ENCODE peak calls at places on chromosomes 11 and 22, in six cellular contexts. One of them, this sample, is unnamed.

GRCh38 chr22:34998921-34999320 is 67.0 kb upstream of the ISX start:
- DNase-seq in heart left ventricle: no peak
- DNase-seq in gastrocnemius medialis: no peak
- DNase-seq in stomach: no peak
- DNase-seq in HL-60: no peak
- DNase-seq in tibial artery: no peak
- DNase-seq in this sample: no peak

GRCh38 chr11:34052608-34053160 is 1.2 kb downstream of the CAPRIN1 start:
- DNase-seq in stomach: peak; percentile 29
- DNase-seq in gastrocnemius medialis: peak; percentile 4
- DNase-seq in HL-60: peak; percentile 15
- DNase-seq in heart left ventricle: peak; percentile 31
- DNase-seq in tibial artery: peak; percentile 70
- DNase-seq in this sample: peak; percentile 40

GRCh38 chr22:48743601-48744282 is 1083.9 kb downstream of the BRD1 start:
- DNase-seq in gastrocnemius medialis: no peak
- DNase-seq in HL-60: no peak
- DNase-seq in tibial artery: no peak
- DNase-seq in heart left ventricle: no peak
- DNase-seq in stomach: peak; percentile 18
- DNase-seq in this sample: no peak

GRCh38 chr11:69298778-69299461 is 5.0 kb downstream of the MYEOV start:
- DNase-seq in tibial artery: no peak
- DNase-seq in stomach: no peak
- DNase-seq in heart left ventricle: no peak
- DNase-seq in HL-60: no peak
- DNase-seq in gastrocnemius medialis: no peak
- DNase-seq in this sample: no peak

GRCh38 chr11:75931124-75931523 is 116.1 kb downstream of the UVRAG start:
- DNase-seq in HL-60: no peak
- DNase-seq in heart left ventricle: no peak
- DNase-seq in stomach: no peak
- DNase-seq in tibial artery: no peak
- DNase-seq in gastrocnemius medialis: no peak
- DNase-seq in this sample: no peak

GRCh38 chr22:29641052-29641780 is 37.8 kb downstream of the NF2 start:
- DNase-seq in gastrocnemius medialis: no peak
- DNase-seq in HL-60: no peak
- DNase-seq in tibial artery: no peak
- DNase-seq in heart left ventricle: no peak
- DNase-seq in stomach: no peak
- DNase-seq in this sample: no peak

GRCh38 chr11:63760487-63761079 is 8.0 kb downstream of the ZFTA start:
- DNase-seq in HL-60: no peak
- DNase-seq in stomach: no peak
- DNase-seq in heart left ventricle: no peak
- DNase-seq in tibial artery: no peak
- DNase-seq in gastrocnemius medialis: no peak
- DNase-seq in this sample: no peak

GRCh38 chr22:40187389-40187788 is 9.7 kb downstream of the TNRC6B start:
- DNase-seq in tibial artery: no peak
- DNase-seq in stomach: no peak
- DNase-seq in gastrocnemius medialis: no peak
- DNase-seq in heart left ventricle: no peak
- DNase-seq in HL-60: no peak
- DNase-seq in this sample: no peak

GRCh38 chr11:24609778-24610177 is 112.9 kb downstream of the LUZP2 start:
- DNase-seq in tibial artery: no peak
- DNase-seq in gastrocnemius medialis: no peak
- DNase-seq in heart left ventricle: no peak
- DNase-seq in HL-60: no peak
- DNase-seq in stomach: no peak
- DNase-seq in this sample: no peak

GRCh38 chr22:30178180-30179126 is 68.1 kb downstream of the LIF start:
- DNase-seq in gastrocnemius medialis: no peak
- DNase-seq in HL-60: no peak
- DNase-seq in tibial artery: no peak
- DNase-seq in stomach: no peak
- DNase-seq in heart left ventricle: no peak
- DNase-seq in this sample: peak; percentile 73

GRCh38 chr11:65133724-65134123 is 595 bp downstream of the SYVN1 start:
- DNase-seq in gastrocnemius medialis: no peak
- DNase-seq in HL-60: no peak
- DNase-seq in heart left ventricle: no peak
- DNase-seq in stomach: peak; percentile 46
- DNase-seq in tibial artery: peak; percentile 75
- DNase-seq in this sample: no peak

GRCh38 chr11:65290448-65291165 is 24.1 kb upstream of the CDC42EP2 start:
- DNase-seq in stomach: peak; percentile 77
- DNase-seq in heart left ventricle: peak; percentile 95
- DNase-seq in gastrocnemius medialis: peak; percentile 87
- DNase-seq in HL-60: peak; percentile 96
- DNase-seq in tibial artery: peak; percentile 94
- DNase-seq in this sample: no peak

GRCh38 chr11:1390603-1391164 is 950 bp downstream of the BRSK2 start:
- DNase-seq in stomach: no peak
- DNase-seq in gastrocnemius medialis: no peak
- DNase-seq in HL-60: no peak
- DNase-seq in heart left ventricle: peak; percentile 48
- DNase-seq in tibial artery: no peak
- DNase-seq in this sample: no peak

GRCh38 chr11:87236368-87236767 is 198.6 kb downstream of the TMEM135 start:
- DNase-seq in HL-60: no peak
- DNase-seq in gastrocnemius medialis: no peak
- DNase-seq in heart left ventricle: no peak
- DNase-seq in tibial artery: no peak
- DNase-seq in stomach: no peak
- DNase-seq in this sample: no peak

GRCh38 chr11:47950396-47950795 is 30.0 kb upstream of the PTPRJ start:
- DNase-seq in heart left ventricle: no peak
- DNase-seq in stomach: no peak
- DNase-seq in tibial artery: no peak
- DNase-seq in gastrocnemius medialis: no peak
- DNase-seq in HL-60: no peak
- DNase-seq in this sample: peak; percentile 93

GRCh38 chr11:95922099-95922498 is 1.8 kb downstream of the MTMR2 start:
- DNase-seq in heart left ventricle: no peak
- DNase-seq in tibial artery: no peak
- DNase-seq in stomach: no peak
- DNase-seq in HL-60: peak; percentile 14
- DNase-seq in gastrocnemius medialis: no peak
- DNase-seq in this sample: no peak

GRCh38 chr11:103659138-103659734 is 377.2 kb upstream of the DDI1 start:
- DNase-seq in tibial artery: no peak
- DNase-seq in HL-60: no peak
- DNase-seq in gastrocnemius medialis: no peak
- DNase-seq in stomach: no peak
- DNase-seq in heart left ventricle: no peak
- DNase-seq in this sample: no peak

GRCh38 chr11:37946155-37946766 is 1348.2 kb upstream of the RAG2 start:
- DNase-seq in heart left ventricle: no peak
- DNase-seq in gastrocnemius medialis: no peak
- DNase-seq in HL-60: peak; percentile 33
- DNase-seq in tibial artery: no peak
- DNase-seq in stomach: peak; percentile 29
- DNase-seq in this sample: peak; percentile 42

GRCh38 chr22:30365891-30366290 is 9.1 kb downstream of the CCDC157 start:
- DNase-seq in stomach: no peak
- DNase-seq in gastrocnemius medialis: no peak
- DNase-seq in heart left ventricle: no peak
- DNase-seq in HL-60: no peak
- DNase-seq in tibial artery: no peak
- DNase-seq in this sample: no peak

GRCh38 chr11:106961518-106961917 is 56.8 kb downstream of the GUCY1A2 start:
- DNase-seq in heart left ventricle: no peak
- DNase-seq in tibial artery: no peak
- DNase-seq in HL-60: no peak
- DNase-seq in gastrocnemius medialis: no peak
- DNase-seq in stomach: no peak
- DNase-seq in this sample: no peak

GRCh38 chr11:35340715-35341114 is 78.6 kb downstream of the SLC1A2 start:
- DNase-seq in heart left ventricle: no peak
- DNase-seq in tibial artery: no peak
- DNase-seq in stomach: no peak
- DNase-seq in gastrocnemius medialis: no peak
- DNase-seq in HL-60: no peak
- DNase-seq in this sample: no peak

DNA sequence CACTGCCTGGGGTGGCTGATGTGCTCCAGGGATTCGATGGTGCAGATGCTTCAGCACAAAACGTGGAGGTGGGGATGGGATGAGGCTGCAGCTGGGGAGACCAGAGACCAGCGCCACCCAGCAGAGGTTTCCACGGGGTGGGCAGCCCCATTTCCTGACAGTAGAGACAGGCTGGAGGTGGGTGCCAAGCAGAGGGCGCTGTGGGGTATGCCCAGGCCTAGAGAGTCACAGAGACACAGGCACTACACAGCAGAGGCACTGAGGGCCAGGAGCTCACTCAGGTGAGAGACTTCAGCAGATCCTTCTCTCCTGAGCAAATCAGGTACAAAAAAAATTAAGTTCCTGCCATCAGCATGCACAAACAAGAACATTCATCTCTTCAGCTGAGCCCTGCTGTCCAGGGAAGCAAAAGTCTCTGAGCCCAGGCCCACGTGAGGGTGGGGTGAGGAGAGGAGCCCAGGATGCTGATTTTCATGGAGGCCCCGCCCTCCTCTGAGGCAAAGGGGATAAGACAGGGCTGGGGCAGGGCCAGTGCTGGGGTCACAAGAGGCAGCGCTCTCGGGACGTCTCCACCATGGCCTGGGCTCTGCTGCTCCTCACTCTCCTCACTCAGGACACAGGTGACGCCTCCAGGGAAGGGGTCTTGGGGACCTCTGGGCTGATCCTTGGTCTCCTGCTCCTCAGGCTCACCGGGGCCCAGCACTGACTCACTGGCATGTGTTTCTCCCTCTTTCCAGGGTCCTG is 53.1 kb downstream of the GGTLC2 start:
- DNase-seq in tibial artery: peak; percentile 38
- DNase-seq in heart left ventricle: no peak
- DNase-seq in gastrocnemius medialis: no peak
- DNase-seq in stomach: no peak
- DNase-seq in HL-60: no peak
- DNase-seq in this sample: peak; percentile 19
- TF ChIP-seq CTCF in tibial artery: no peak
- TF ChIP-seq CTCF in heart left ventricle: no peak
- TF ChIP-seq CTCF in gastrocnemius medialis: no peak
- TF ChIP-seq CTCF in stomach: no peak
- TF ChIP-seq CTCF in HL-60: no peak
- TF ChIP-seq CTCF in this sample: peak; percentile 40

GRCh38 chr11:325796-326591 is 5.3 kb upstream of the IFITM3 start:
- DNase-seq in gastrocnemius medialis: no peak
- DNase-seq in heart left ventricle: no peak
- DNase-seq in tibial artery: peak; percentile 61
- DNase-seq in stomach: no peak
- DNase-seq in HL-60: no peak
- DNase-seq in this sample: no peak
- H3K4me3 ChIP-seq in gastrocnemius medialis: no peak overlapping the region
- H3K4me3 ChIP-seq in heart left ventricle: no peak overlapping the region
- H3K4me3 ChIP-seq in tibial artery: no peak overlapping the region
- H3K4me3 ChIP-seq in stomach: no peak overlapping the region
- H3K4me3 ChIP-seq in HL-60: no peak overlapping the region
- H3K4me3 ChIP-seq in this sample: no peak overlapping the region

GRCh38 chr11:68036141-68036716 is 2.6 kb upstream of the TCIRG1 start:
- DNase-seq in gastrocnemius medialis: no peak
- DNase-seq in stomach: no peak
- DNase-seq in tibial artery: no peak
- DNase-seq in heart left ventricle: no peak
- DNase-seq in HL-60: peak; percentile 84
- DNase-seq in this sample: no peak

GRCh38 chr11:68035266-68035876 is 3.5 kb upstream of the TCIRG1 start:
- DNase-seq in HL-60: no peak
- DNase-seq in gastrocnemius medialis: no peak
- DNase-seq in heart left ventricle: no peak
- DNase-seq in stomach: no peak
- DNase-seq in tibial artery: no peak
- DNase-seq in this sample: no peak

GRCh38 chr11:68038226-68038717 is 553 bp upstream of the TCIRG1 start:
- DNase-seq in tibial artery: peak; percentile 79
- DNase-seq in HL-60: no peak
- DNase-seq in gastrocnemius medialis: no peak
- DNase-seq in heart left ventricle: peak; percentile 52
- DNase-seq in stomach: no peak
- DNase-seq in this sample: no peak

GRCh38 chr11:68037481-68038225 is 1.2 kb upstream of the TCIRG1 start:
- DNase-seq in gastrocnemius medialis: no peak
- DNase-seq in tibial artery: no peak
- DNase-seq in stomach: peak; percentile 71
- DNase-seq in HL-60: peak; percentile 39
- DNase-seq in heart left ventricle: peak; percentile 23
- DNase-seq in this sample: no peak

DNA sequence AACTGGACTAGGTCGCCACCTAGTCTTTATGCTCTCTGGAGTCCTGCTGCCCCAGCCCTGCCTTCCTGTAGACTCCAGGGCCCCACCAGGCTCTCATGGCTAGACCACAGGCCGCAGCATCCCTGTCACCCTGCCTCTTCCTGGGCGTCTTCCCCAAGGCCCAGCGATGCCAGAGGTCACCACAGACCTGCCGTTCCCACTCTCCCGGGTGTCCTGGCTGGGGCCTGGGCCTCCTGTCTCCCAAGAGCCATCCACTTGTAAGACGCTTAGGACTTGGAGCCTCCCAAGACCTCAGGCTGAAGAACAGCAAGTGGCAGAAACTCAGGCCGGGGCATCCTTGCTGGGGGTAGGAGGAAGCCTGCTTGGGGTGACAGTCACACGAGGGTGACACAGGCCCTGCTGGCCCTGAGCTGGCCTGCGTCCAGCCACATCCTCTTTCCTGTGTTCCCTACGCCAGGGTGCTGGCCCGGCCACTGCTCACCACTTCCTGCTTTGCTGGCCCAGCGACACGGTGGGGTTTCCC is 2.0 kb upstream of the TCIRG1 start:
- DNase-seq in tibial artery: peak; percentile 83
- DNase-seq in stomach: peak; percentile 79
- DNase-seq in gastrocnemius medialis: no peak
- DNase-seq in heart left ventricle: peak; percentile 82
- DNase-seq in HL-60: peak; percentile 84
- DNase-seq in this sample: no peak
- H3K27ac ChIP-seq in tibial artery: peak overlapping the region; percentile 49
- H3K27ac ChIP-seq in stomach: peak overlapping the region; percentile 92
- H3K27ac ChIP-seq in gastrocnemius medialis: peak overlapping the region; percentile 77
- H3K27ac ChIP-seq in heart left ventricle: peak overlapping the region; percentile 91
- H3K27ac ChIP-seq in HL-60: peak overlapping the region; percentile 81
- H3K27ac ChIP-seq in this sample: no peak overlapping the region

GRCh38 chr22:37241351-37242142 is 2.5 kb downstream of the RAC2 start:
- DNase-seq in tibial artery: no peak
- DNase-seq in HL-60: peak; percentile 49
- DNase-seq in stomach: peak; percentile 45
- DNase-seq in heart left ventricle: no peak
- DNase-seq in gastrocnemius medialis: no peak
- DNase-seq in this sample: no peak

GRCh38 chr22:37240941-37241320 is 3.1 kb downstream of the RAC2 start:
- DNase-seq in stomach: no peak
- DNase-seq in HL-60: no peak
- DNase-seq in tibial artery: peak; percentile 51
- DNase-seq in gastrocnemius medialis: no peak
- DNase-seq in heart left ventricle: no peak
- DNase-seq in this sample: no peak

GRCh38 chr22:37242395-37242918 is 1.6 kb downstream of the RAC2 start:
- DNase-seq in stomach: peak; percentile 74
- DNase-seq in gastrocnemius medialis: no peak
- DNase-seq in heart left ventricle: peak; percentile 62
- DNase-seq in tibial artery: no peak
- DNase-seq in HL-60: peak; percentile 99
- DNase-seq in this sample: peak; percentile 93

GRCh38 chr22:37239336-37240239 is 4.5 kb downstream of the RAC2 start:
- DNase-seq in HL-60: no peak
- DNase-seq in stomach: no peak
- DNase-seq in heart left ventricle: no peak
- DNase-seq in gastrocnemius medialis: no peak
- DNase-seq in tibial artery: peak; percentile 59
- DNase-seq in this sample: no peak

GRCh38 chr22:37240240-37240940 is 3.7 kb downstream of the RAC2 start:
- DNase-seq in tibial artery: no peak
- DNase-seq in stomach: no peak
- DNase-seq in heart left ventricle: no peak
- DNase-seq in gastrocnemius medialis: no peak
- DNase-seq in HL-60: no peak
- DNase-seq in this sample: no peak
- TF ChIP-seq CTCF in tibial artery: no peak
- TF ChIP-seq CTCF in stomach: no peak
- TF ChIP-seq CTCF in heart left ventricle: no peak
- TF ChIP-seq CTCF in gastrocnemius medialis: no peak
- TF ChIP-seq CTCF in HL-60: no peak
- TF ChIP-seq CTCF in this sample: no peak